ENCODE peak calls at places on chromosome 17, in nine cellular contexts. H is Calu3, N is SK-N-SH, Y is fibroblast of lung, F is heart left ventricle, Q is activated B cell treated with CpG ODN at 0.5 μM for 24 hours, A is psoas muscle, K is heart right ventricle, D is fibroblast of pulmonary artery. G is an unnamed sample.

GRCh38 chr17:10126554-10127493 is 71.6 kb downstream of the GAS7 start:
- DNase-seq in H (no peak), N (peak; percentile 63), Y (peak; percentile 90), F (no peak), Q (no peak), A (peak; percentile 35), K (no peak), D (peak; percentile 67), G (no peak)

GRCh38 chr17:30363715-30364202 is 15.0 kb upstream of the CPD start:
- DNase-seq in H (peak; percentile 56), N (no peak), Y (peak; percentile 84), F (no peak), Q (peak; percentile 21), A (no peak), K (no peak), D (peak; percentile 90), G (peak; percentile 94)

GRCh38 chr17:47803751-47804150 is 17.8 kb downstream of the OSBPL7 start:
- DNase-seq in H (no peak), N (peak; percentile 32), Y (no peak), F (no peak), Q (no peak), A (no peak), K (no peak), D (no peak), G (no peak)

GRCh38 chr17:28717578-28718316 is at the start of gene RAB34:
- DNase-seq in H (peak; percentile 70), N (no peak), Y (peak; percentile 92), F (peak; percentile 84), Q (peak; percentile 46), A (peak; percentile 80), K (peak; percentile 74), D (peak; percentile 91), G (no peak)

GRCh38 chr17:80416260-80416939 is 1.4 kb downstream of the ENDOV start:
- DNase-seq in H (no peak), N (peak; percentile 35), Y (no peak), F (no peak), Q (no peak), A (no peak), K (no peak), D (no peak), G (no peak)

GRCh38 chr17:15343749-15344148 is 2.4 kb upstream of the TEKT3 start:
- DNase-seq in H (no peak), N (no peak), Y (peak; percentile 15), F (no peak), Q (no peak), A (no peak), K (no peak), D (peak; percentile 43), G (no peak)

GRCh38 chr17:42133461-42134041 is 10.9 kb downstream of the HSPB9 start:
- DNase-seq in H (no peak), N (no peak), Y (no peak), F (no peak), Q (peak; percentile 38), A (no peak), K (no peak), D (no peak), G (peak; percentile 48)

GRCh38 chr17:10666921-10667320 is 9.8 kb upstream of the MYH3 start:
- DNase-seq in H (no peak), N (no peak), Y (peak; percentile 28), F (no peak), Q (no peak), A (no peak), K (no peak), D (no peak), G (no peak)

GRCh38 chr17:4318186-4318585 is 48.3 kb downstream of the UBE2G1 start:
- DNase-seq in H (no peak), N (no peak), Y (no peak), F (no peak), Q (no peak), A (no peak), K (no peak), D (no peak), G (no peak)

GRCh38 chr17:65185686-65186382 is 48.7 kb downstream of the RGS9 start:
- DNase-seq in H (no peak), N (peak; percentile 68), Y (no peak), F (no peak), Q (no peak), A (no peak), K (no peak), D (no peak), G (no peak)
- TF ChIP-seq CTCF in H (no peak), N (peak; percentile 22), Y (no peak), F (no peak), Q (no peak), A (no peak), K (no peak), D (no peak), G (peak; percentile 27)

GRCh38 chr17:74736423-74737298 is at the start of gene RAB37:
- DNase-seq in H (peak; percentile 52), N (peak; percentile 82), Y (no peak), F (no peak), Q (peak; percentile 74), A (peak; percentile 48), K (peak; percentile 62), D (no peak), G (no peak)
- TF ChIP-seq CTCF in H (peak; percentile 38), N (peak; percentile 43), Y (no peak), F (peak; percentile 42), Q (no peak), A (peak; percentile 29), K (peak; percentile 58), D (no peak), G (peak; percentile 65)

DNA sequence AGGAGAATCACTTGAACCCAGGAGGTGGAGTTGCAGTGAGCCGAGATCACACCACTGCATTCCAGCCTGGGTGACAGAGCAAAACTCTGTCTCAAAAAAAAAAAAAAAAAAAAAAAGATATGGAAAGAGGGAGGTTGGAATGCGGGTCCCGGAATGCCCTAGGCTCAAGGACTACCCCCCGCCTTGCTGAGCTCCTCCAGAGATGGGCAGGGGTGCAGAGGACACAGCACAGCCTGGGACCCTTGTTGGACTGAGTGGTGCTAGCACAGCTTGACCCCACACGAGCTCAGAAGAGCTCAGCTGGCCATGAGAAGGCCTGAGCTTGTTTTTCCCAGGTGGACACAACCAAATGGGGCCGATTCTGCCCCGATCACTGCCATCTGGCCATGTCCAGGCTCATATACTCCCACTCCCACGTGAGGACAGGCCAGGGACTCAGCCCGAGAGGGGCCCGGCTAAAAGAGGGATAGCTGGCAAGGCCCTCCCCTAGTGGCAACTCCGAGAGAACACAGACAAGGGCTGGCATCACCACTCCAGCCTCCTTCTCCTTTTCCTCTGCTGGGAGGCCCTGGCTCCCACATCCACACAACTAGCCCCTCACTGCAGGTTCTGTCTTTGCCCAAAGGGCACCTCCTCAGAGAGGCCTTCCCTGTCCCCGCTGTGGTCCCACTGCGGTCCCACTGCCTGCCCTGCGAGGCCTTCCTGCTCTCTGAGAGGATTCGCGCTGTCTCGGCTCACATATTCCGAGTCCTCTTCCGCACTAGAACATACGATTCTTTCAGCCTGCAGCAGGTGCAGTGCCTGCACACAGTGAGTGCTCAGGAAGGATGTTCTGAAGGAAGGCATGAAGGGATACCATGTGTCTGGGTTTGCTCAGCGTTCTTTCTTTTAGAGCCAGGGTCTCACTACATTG is 11.0 kb downstream of the SGCA start:
- DNase-seq in H (no peak), N (no peak), Y (no peak), F (no peak), Q (no peak), A (peak; percentile 9), K (peak; percentile 21), D (no peak), G (no peak)
- TF ChIP-seq CTCF in H (no peak), N (peak; percentile 37), Y (no peak), F (no peak), Q (no peak), A (no peak), K (peak; percentile 22), D (no peak), G (no peak)

GRCh38 chr17:82105882-82106696 is 8.1 kb upstream of the FASN start:
- DNase-seq in H (peak; percentile 89), N (peak; percentile 97), Y (peak; percentile 48), F (no peak), Q (peak; percentile 53), A (peak; percentile 47), K (peak; percentile 50), D (peak; percentile 54), G (peak; percentile 53)
- TF ChIP-seq CTCF in H (peak; percentile 25), N (peak; percentile 49), Y (peak; percentile 7), F (no peak), Q (no peak), A (peak; percentile 15), K (no peak), D (peak; percentile 38), G (peak; percentile 63)

DNA sequence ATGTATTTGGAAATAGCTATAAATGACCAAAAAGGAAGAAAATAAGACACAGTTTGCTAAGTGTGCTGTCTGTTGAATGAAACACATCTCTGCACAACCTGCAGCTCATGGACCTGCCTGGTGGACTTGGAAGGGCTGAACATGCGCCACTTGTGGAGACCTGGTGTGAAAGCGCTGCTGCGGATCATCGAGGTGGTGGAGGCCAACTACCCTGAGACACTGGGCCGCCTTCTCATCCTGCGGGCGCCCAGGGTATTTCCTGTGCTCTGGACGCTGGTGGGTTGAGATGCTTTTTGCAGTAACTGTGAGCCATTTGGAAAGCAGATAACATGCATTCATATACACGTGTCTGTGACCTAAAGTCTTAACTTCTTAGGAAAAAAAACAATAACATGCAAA is 65.4 kb downstream of the SEC14L1 start:
- DNase-seq in H (no peak), N (no peak), Y (no peak), F (no peak), Q (no peak), A (no peak), K (no peak), D (no peak), G (no peak)
- TF ChIP-seq CTCF in H (no peak), N (no peak), Y (no peak), F (no peak), Q (no peak), A (no peak), K (no peak), D (no peak), G (no peak)

G was measured in GM12864.